ENCODE peak calls at places on chromosomes 2 and 18, in six cellular contexts. I is activated CD8-positive, alpha-beta T cell treated with anti-CD3 and anti-CD28 coated beads for 36 hours; V is endothelial cell; G is B cell; X is fibroblast of pulmonary artery; M is spleen. W is an unnamed sample.

GRCh38 chr2:45435316-45435715 is 175.8 kb downstream of the SRBD1 start:
- DNase-seq in X (peak; percentile 39), I (no peak), M (no peak), G (no peak), V (no peak), W (no peak)

GRCh38 chr2:149562304-149562703 is 25.3 kb downstream of the MMADHC start:
- DNase-seq in G (no peak), I (no peak), M (no peak), X (peak; percentile 25), V (no peak), W (no peak)

GRCh38 chr2:10654069-10654468 is 35.7 kb downstream of the NOL10 start:
- DNase-seq in X (peak; percentile 13), I (peak; percentile 86), G (no peak), V (no peak), M (no peak), W (no peak)

GRCh38 chr2:9336209-9336533 is 87.2 kb downstream of the ITGB1BP1 start:
- DNase-seq in X (peak; percentile 24), V (no peak), G (no peak), M (no peak), I (peak; percentile 46), W (peak; percentile 50)

GRCh38 chr2:50135841-50136240 is 896.1 kb downstream of the NRXN1 start:
- DNase-seq in V (no peak), I (no peak), X (no peak), M (no peak), G (no peak), W (no peak)

GRCh38 chr18:61657066-61657732 is 235.6 kb downstream of the RNF152 start:
- DNase-seq in M (no peak), X (no peak), V (no peak), G (no peak), I (no peak), W (no peak)

GRCh38 chr2:151237422-151238012 is 24.1 kb downstream of the RBM43 start:
- DNase-seq in V (no peak), G (no peak), I (peak; percentile 42), X (no peak), M (no peak), W (no peak)

GRCh38 chr2:76599732-76600368 is 889.1 kb upstream of the GCFC2 start:
- DNase-seq in M (peak; percentile 32), G (no peak), X (peak; percentile 78), V (peak; percentile 62), I (peak; percentile 27), W (no peak)

GRCh38 chr2:51028829-51029228 is 3.1 kb downstream of the NRXN1 start:
- DNase-seq in V (no peak), X (peak; percentile 1), M (no peak), G (no peak), I (no peak), W (no peak)

GRCh38 chr2:203061346-203061745 is 46.7 kb downstream of the NBEAL1 start:
- DNase-seq in I (no peak), V (no peak), X (peak; percentile 64), M (no peak), G (no peak), W (no peak)

GRCh38 chr18:48031011-48031480 is 100.6 kb upstream of the SMAD2 start:
- DNase-seq in X (peak; percentile 73), V (peak; percentile 59), M (peak; percentile 35), I (peak; percentile 27), G (no peak), W (no peak)

GRCh38 chr2:107569496-107569895 is 257.2 kb upstream of the RGPD4 start:
- DNase-seq in G (no peak), V (no peak), X (no peak), I (no peak), M (no peak), W (no peak)

GRCh38 chr18:55152801-55153200 is 193.5 kb upstream of the CCDC68 start:
- DNase-seq in V (no peak), I (no peak), G (no peak), M (no peak), X (peak; percentile 45), W (no peak)

GRCh38 chr2:68653538-68653982 is 10.2 kb downstream of the PROKR1 start:
- DNase-seq in M (no peak), G (no peak), X (peak; percentile 95), I (peak; percentile 80), V (peak; percentile 22), W (no peak)

GRCh38 chr2:67135201-67135600 is 261.9 kb upstream of the ETAA1 start:
- DNase-seq in G (no peak), X (no peak), V (no peak), M (no peak), I (no peak), W (no peak)

GRCh38 chr18:12911025-12911927 is 27.2 kb upstream of the PTPN2 start:
- DNase-seq in V (no peak), X (peak; percentile 3), M (peak; percentile 90), I (peak; percentile 78), G (peak; percentile 53), W (peak; percentile 24)

GRCh38 chr18:66632771-66633170 is 28.9 kb upstream of the CDH19 start:
- DNase-seq in G (no peak), V (no peak), X (peak; percentile 29), M (no peak), I (no peak), W (no peak)

GRCh38 chr2:27716301-27717069 is 52.8 kb downstream of the SLC4A1AP start:
- DNase-seq in I (no peak), X (no peak), M (no peak), G (no peak), V (peak; percentile 31), W (no peak)

GRCh38 chr2:156436477-156437085 is 402 bp downstream of the GPD2 start:
- DNase-seq in G (no peak), I (peak; percentile 44), M (no peak), V (peak; percentile 9), X (peak; percentile 25), W (no peak)

GRCh38 chr18:69230204-69230603 is 170.5 kb upstream of the DOK6 start:
- DNase-seq in V (no peak), X (no peak), G (no peak), I (no peak), M (no peak), W (no peak)

GRCh38 chr2:217975626-217976025 is 27.2 kb downstream of the TNS1 start:
- DNase-seq in V (no peak), G (no peak), M (peak; percentile 45), X (no peak), I (no peak), W (no peak)

GRCh38 chr18:63979409-63979908 is 9.6 kb downstream of the SERPINB8 start:
- DNase-seq in M (no peak), G (peak; percentile 54), I (peak; percentile 59), V (peak; percentile 49), X (peak; percentile 78), W (peak; percentile 78)

GRCh38 chr18:34746614-34747013 is 36.5 kb downstream of the DTNA start:
- DNase-seq in I (no peak), M (no peak), X (no peak), V (no peak), G (no peak), W (no peak)

DNA sequence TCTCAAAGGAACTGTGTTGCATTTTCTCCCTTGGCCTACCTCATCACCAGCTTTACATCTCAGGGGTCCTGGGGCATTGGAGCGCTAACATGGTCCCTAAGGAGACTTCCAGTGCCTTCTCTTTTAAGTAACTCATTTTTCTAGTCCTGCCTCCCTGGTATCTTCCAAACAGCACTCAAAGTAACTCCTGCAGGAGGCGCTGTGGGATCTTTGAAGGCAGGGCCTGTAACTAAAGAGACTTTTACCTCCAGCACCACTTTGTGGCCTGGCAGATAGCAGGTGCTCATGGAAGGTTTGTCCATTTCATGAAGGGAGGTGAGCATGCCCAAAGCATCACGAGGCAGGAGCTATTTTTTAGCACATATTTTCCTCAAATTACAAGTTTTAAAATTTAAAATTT is 411.0 kb upstream of the GYPC start:
- DNase-seq in X (peak; percentile 39), I (peak; percentile 77), G (no peak), V (peak; percentile 74), M (no peak), W (no peak)
- TF ChIP-seq CTCF in X (peak; percentile 42), I (peak; percentile 34), G (no peak), V (peak; percentile 45), M (peak; percentile 22), W (peak; percentile 78)

DNA sequence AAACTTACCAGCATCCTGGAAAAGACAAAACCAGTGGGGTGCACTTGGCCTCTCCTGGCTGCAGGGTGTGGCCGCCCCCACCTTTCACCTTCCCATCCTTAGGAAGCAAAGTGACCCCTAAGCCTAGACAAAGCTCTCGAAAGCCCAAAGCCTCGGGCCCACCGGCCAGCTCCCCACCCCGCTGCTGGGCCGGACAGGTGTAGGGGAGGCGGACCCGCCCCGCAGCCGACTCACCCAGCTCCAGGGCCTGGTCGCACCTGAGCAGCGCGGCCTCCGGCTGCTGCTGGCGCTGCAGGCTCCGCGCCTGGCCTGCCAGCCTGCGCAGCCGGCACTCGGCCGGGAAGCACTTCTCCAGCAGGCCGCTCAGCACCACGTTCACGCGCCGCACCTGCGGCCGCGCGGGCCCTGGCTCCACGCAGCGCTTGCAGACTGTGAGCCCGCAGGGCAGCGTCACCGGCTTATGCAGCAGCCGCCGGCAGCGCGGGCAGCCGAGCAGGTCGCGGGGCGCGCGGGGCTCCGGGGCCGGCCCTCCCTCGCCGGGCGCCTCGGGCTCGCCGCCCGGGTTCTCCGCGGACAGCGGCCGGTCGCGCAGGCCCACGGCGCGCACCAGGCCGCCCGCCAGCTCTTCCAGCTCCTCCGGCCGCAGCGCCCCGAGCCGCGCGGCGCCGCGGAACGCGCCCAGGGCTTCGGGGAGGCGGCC is 970 bp downstream of the LONRF2 start:
- DNase-seq in M (peak; percentile 71), I (peak; percentile 12), V (peak; percentile 52), G (no peak), X (peak; percentile 42), W (no peak)
- TF ChIP-seq CTCF in M (no peak), I (no peak), V (no peak), G (no peak), X (no peak), W (no peak)

GRCh38 chr2:223586261-223586660 is 15.9 kb downstream of the SCG2 start:
- DNase-seq in V (no peak), I (no peak), M (no peak), G (no peak), X (peak; percentile 93), W (no peak)

GRCh38 chr2:223578846-223579245 is 23.3 kb downstream of the SCG2 start:
- DNase-seq in M (no peak), G (no peak), V (no peak), X (no peak), I (no peak), W (no peak)

GRCh38 chr2:223580951-223581350 is 21.2 kb downstream of the SCG2 start:
- DNase-seq in G (no peak), M (no peak), X (peak; percentile 68), V (no peak), I (no peak), W (no peak)

GRCh38 chr2:223585691-223586090 is 16.5 kb downstream of the SCG2 start:
- DNase-seq in G (no peak), X (peak; percentile 67), M (no peak), I (no peak), V (no peak), W (no peak)

DNA sequence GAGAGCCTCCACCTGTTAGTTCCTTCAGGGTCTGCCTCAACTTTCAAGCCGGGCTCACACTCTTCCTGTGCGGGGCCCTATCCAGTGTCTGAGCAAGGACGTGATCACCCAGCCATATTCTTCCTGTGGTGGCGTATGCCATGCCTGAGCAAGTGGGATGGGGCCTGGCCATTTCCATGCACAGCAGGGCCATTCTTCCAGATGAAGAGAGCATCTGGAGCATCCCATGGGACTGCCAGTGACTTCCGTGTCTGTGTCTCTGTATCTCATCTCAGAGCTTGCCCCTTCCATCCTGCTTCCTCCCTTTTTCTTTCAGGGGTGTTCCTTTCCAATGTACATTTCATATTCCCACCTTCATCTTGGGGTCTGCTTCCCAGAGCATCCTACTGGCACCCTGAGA is 20.2 kb downstream of the SCG2 start:
- DNase-seq in M (no peak), X (no peak), V (no peak), G (no peak), I (no peak), W (no peak)
- TF ChIP-seq CTCF in M (no peak), X (no peak), V (no peak), G (no peak), I (no peak), W (no peak)

GRCh38 chr2:64516651-64517510 is 7.2 kb upstream of the AFTPH start:
- DNase-seq in I (no peak), G (no peak), V (no peak), M (no peak), X (peak; percentile 23), W (no peak)
- TF ChIP-seq CTCF in I (no peak), G (no peak), V (no peak), M (no peak), X (no peak), W (no peak)

W was measured in Peyer's patch.